ENCODE peak calls at places on chromosome 11, in six cellular contexts. N is neural progenitor cell, R is fibroblast of pulmonary artery, Y is NCI-H82, F is body of pancreas, G is COR-L47. S is an unnamed sample.
A peak's percentile ranks its signal among the peaks of the same experiment; 100 is the strongest.

GRCh38 chr11:131943296-131943695 is 572.9 kb downstream of the NTM start:
- DNase-seq in N (no peak), R (no peak), Y (peak; percentile 9), F (no peak), G (peak; percentile 80), S (no peak)

GRCh38 chr11:113151502-113151901 is 162.9 kb upstream of the TTC12 start:
- DNase-seq in N (no peak), R (no peak), Y (no peak), F (no peak), G (no peak), S (no peak)

GRCh38 chr11:104106136-104106754 is 57.7 kb downstream of the PDGFD start:
- DNase-seq in N (no peak), R (peak; percentile 21), Y (no peak), F (no peak), G (no peak), S (no peak)

GRCh38 chr11:68461284-68461861 is 821 bp downstream of the PPP6R3 start:
- DNase-seq in N (no peak), R (peak; percentile 35), Y (peak; percentile 38), F (peak; percentile 43), G (peak; percentile 13), S (peak; percentile 19)

GRCh38 chr11:7595016-7595869 is 78.1 kb downstream of the CYB5R2 start:
- DNase-seq in N (peak; percentile 77), R (no peak), Y (peak; percentile 79), F (no peak), G (no peak), S (no peak)

GRCh38 chr11:106082096-106082495 is 4.6 kb downstream of the AASDHPPT start:
- DNase-seq in N (no peak), R (no peak), Y (no peak), F (no peak), G (no peak), S (no peak)

GRCh38 chr11:62337682-62338181 is 484 bp downstream of the ASRGL1 start:
- DNase-seq in N (peak; percentile 58), R (peak; percentile 2), Y (peak; percentile 67), F (peak; percentile 13), G (peak; percentile 43), S (no peak)

GRCh38 chr11:134356656-134357544 is 25.1 kb downstream of the GLB1L2 start:
- DNase-seq in N (no peak), R (no peak), Y (no peak), F (no peak), G (no peak), S (no peak)

GRCh38 chr11:116276051-116277044 is 496.4 kb downstream of the BUD13 start:
- DNase-seq in N (peak; percentile 91), R (peak; percentile 37), Y (peak; percentile 86), F (peak; percentile 66), G (peak; percentile 81), S (peak; percentile 0)

GRCh38 chr11:92276773-92277172 is 52.2 kb downstream of the FAT3 start:
- DNase-seq in N (no peak), R (peak; percentile 25), Y (no peak), F (no peak), G (no peak), S (peak; percentile 11)

GRCh38 chr11:122750047-122750446 is 88.3 kb upstream of the CRTAM start:
- DNase-seq in N (no peak), R (no peak), Y (no peak), F (no peak), G (no peak), S (no peak)

GRCh38 chr11:3060436-3061025 is 3.3 kb upstream of the CARS1 start:
- DNase-seq in N (no peak), R (no peak), Y (no peak), F (no peak), G (no peak), S (no peak)

GRCh38 chr11:15967166-15967565 is 389.2 kb downstream of the SOX6 start:
- DNase-seq in N (no peak), R (peak; percentile 74), Y (no peak), F (no peak), G (no peak), S (peak; percentile 62)